ENCODE peak calls at places on chromosomes 12 and 14, in nine cellular contexts. X is H9, F is activated T-cell treated with anti-CD3 and anti-CD28 coated beads for 1 hour, G is iris pigment epithelial cell, N is IMR-90, S is fibroblast of the aortic adventitia, J is epithelial cell of proximal tubule, B is epithelial cell of esophagus, Q is fibroblast of lung. R is an unnamed sample.

GRCh38 chr12:123546281-123546680 is 12.8 kb upstream of the RILPL1 start:
- DNase-seq in X (no peak), F (no peak), G (peak; percentile 46), N (peak; percentile 40), S (no peak), J (no peak), B (peak; percentile 82), Q (peak; percentile 25), R (peak; percentile 27)

GRCh38 chr14:89965839-89966238 is 10.1 kb downstream of the TDP1 start:
- DNase-seq in X (no peak), F (no peak), G (peak; percentile 16), N (peak; percentile 30), S (no peak), J (no peak), B (no peak), Q (no peak), R (no peak)

GRCh38 chr14:56208520-56208919 is 90.3 kb downstream of the PELI2 start:
- DNase-seq in X (no peak), F (no peak), G (no peak), N (no peak), S (no peak), J (no peak), B (no peak), Q (no peak), R (no peak)

GRCh38 chr12:90908465-90908864 is 46.5 kb downstream of the CCER1 start:
- DNase-seq in X (no peak), F (no peak), G (peak; percentile 89), N (peak; percentile 83), S (peak; percentile 87), J (no peak), B (peak; percentile 44), Q (peak; percentile 91), R (peak; percentile 79)

GRCh38 chr12:98745578-98746391 is 100.7 kb downstream of the APAF1 start:
- DNase-seq in X (peak; percentile 46), F (no peak), G (peak; percentile 19), N (peak; percentile 11), S (peak; percentile 27), J (no peak), B (peak; percentile 13), Q (no peak), R (no peak)

GRCh38 chr12:26704684-26705475 is 128.1 kb downstream of the ITPR2 start:
- DNase-seq in X (no peak), F (no peak), G (peak; percentile 56), N (peak; percentile 47), S (peak; percentile 50), J (no peak), B (no peak), Q (peak; percentile 68), R (peak; percentile 23)

GRCh38 chr12:2075558-2076195 is 22.9 kb downstream of the CACNA1C start:
- DNase-seq in X (no peak), F (no peak), G (no peak), N (no peak), S (no peak), J (no peak), B (no peak), Q (no peak), R (no peak)

GRCh38 chr12:131084341-131085011 is 130.8 kb downstream of the ADGRD1 start:
- DNase-seq in X (peak; percentile 25), F (no peak), G (no peak), N (no peak), S (no peak), J (no peak), B (no peak), Q (no peak), R (no peak)

GRCh38 chr12:19681007-19681406 is 241.7 kb downstream of the AEBP2 start:
- DNase-seq in X (peak; percentile 68), F (no peak), G (no peak), N (no peak), S (no peak), J (no peak), B (no peak), Q (no peak), R (no peak)

GRCh38 chr12:46919666-46920065 is 93.9 kb upstream of the SLC38A4 start:
- DNase-seq in X (no peak), F (no peak), G (peak; percentile 22), N (peak; percentile 22), S (no peak), J (no peak), B (no peak), Q (peak; percentile 30), R (no peak)

GRCh38 chr14:99605299-99605961 is 1.4 kb upstream of the CCDC85C start:
- DNase-seq in X (peak; percentile 49), F (peak; percentile 72), G (peak; percentile 54), N (peak; percentile 74), S (peak; percentile 56), J (no peak), B (peak; percentile 77), Q (peak; percentile 77), R (peak; percentile 24)

GRCh38 chr14:70359076-70359424 is 433 bp downstream of the COX16 start:
- DNase-seq in X (no peak), F (no peak), G (no peak), N (no peak), S (no peak), J (peak; percentile 13), B (no peak), Q (no peak), R (peak; percentile 11)

GRCh38 chr12:124174406-124174805 is 120.5 kb upstream of the RFLNA start:
- DNase-seq in X (no peak), F (no peak), G (no peak), N (no peak), S (no peak), J (no peak), B (no peak), Q (peak; percentile 71), R (peak; percentile 20)

GRCh38 chr12:29879606-29880308 is 96.0 kb upstream of the TMTC1 start:
- DNase-seq in X (no peak), F (no peak), G (no peak), N (no peak), S (no peak), J (no peak), B (no peak), Q (no peak), R (no peak)

GRCh38 chr12:6605425-6606330 is 1.5 kb downstream of the CHD4 start:
- DNase-seq in X (peak; percentile 62), F (no peak), G (no peak), N (peak; percentile 37), S (peak; percentile 28), J (no peak), B (peak; percentile 37), Q (peak; percentile 51), R (no peak)

GRCh38 chr12:100720016-100720654 is 74.4 kb upstream of the ANO4 start:
- DNase-seq in X (no peak), F (no peak), G (peak; percentile 62), N (no peak), S (no peak), J (no peak), B (peak; percentile 51), Q (no peak), R (peak; percentile 33)

GRCh38 chr14:91985008-91985407 is 37.5 kb upstream of the FBLN5 start:
- DNase-seq in X (no peak), F (no peak), G (peak; percentile 69), N (peak; percentile 80), S (peak; percentile 69), J (peak; percentile 76), B (peak; percentile 14), Q (peak; percentile 81), R (peak; percentile 89)

R was measured in HCEC 1CT.